ENCODE peak calls at places on chromosomes 5 and 9, in four cellular contexts. H is GM12878, J is HepG2, D is K562. R is an unnamed sample. For H3K4me1, the result is how much of the 10 kb centered on the place peaks cover.

GRCh38 chr9:129177443-129177790 is 644 bp downstream of the IER5L start:
- DNase-seq in H (no peak), J (no peak), D (peak), R (no peak)

GRCh38 chr9:14924821-14925220 is 14.6 kb upstream of the FREM1 start:
- DNase-seq in H (no peak), J (peak), D (no peak), R (no peak)

GRCh38 chr9:109317979-109318671 is 2.7 kb downstream of the EPB41L4B start:
- DNase-seq in H (no peak), J (no peak), D (no peak), R (no peak)

GRCh38 chr9:79692857-79693571 is 121.2 kb downstream of the TLE4 start:
- DNase-seq in H (no peak), J (no peak), D (no peak), R (no peak)

GRCh38 chr9:92463989-92464388 is 18.3 kb downstream of the ASPN start:
- DNase-seq in H (no peak), J (no peak), D (no peak), R (no peak)

GRCh38 chr5:154797762-154798161 is 42.6 kb downstream of the LARP1 start:
- DNase-seq in H (no peak), J (no peak), D (no peak), R (no peak)

GRCh38 chr9:90722116-90722515 is 79.5 kb upstream of the DIRAS2 start:
- DNase-seq in H (no peak), J (no peak), D (no peak), R (no peak)

GRCh38 chr9:119298076-119298853 is 71.0 kb downstream of the BRINP1 start:
- DNase-seq in H (no peak), J (no peak), D (no peak), R (no peak)

GRCh38 chr9:130220351-130220750 is 45.2 kb upstream of the HMCN2 start:
- DNase-seq in H (no peak), J (no peak), D (no peak), R (no peak)

GRCh38 chr9:129685220-129685932 is 19.9 kb downstream of the PRRX2 start:
- DNase-seq in H (no peak), J (no peak), D (no peak), R (peak)

GRCh38 chr9:72592501-72593403 is 71.3 kb downstream of the TMC1 start:
- DNase-seq in H (peak), J (peak), D (peak), R (no peak)

GRCh38 chr5:62259699-62260220 is 46.2 kb upstream of the KIF2A start:
- DNase-seq in H (no peak), J (no peak), D (no peak), R (no peak)

GRCh38 chr5:151718168-151718567 is 31.5 kb upstream of the SPARC start:
- DNase-seq in H (no peak), J (no peak), D (no peak), R (no peak)

GRCh38 chr9:81634915-81635516 is 54.3 kb downstream of the TLE1 start:
- DNase-seq in H (no peak), J (peak), D (no peak), R (no peak)

GRCh38 chr9:16337322-16338029 is 533.0 kb downstream of the BNC2 start:
- DNase-seq in H (no peak), J (no peak), D (no peak), R (peak)

GRCh38 chr9:135363556-135363955 is 116.0 kb upstream of the PPP1R26 start:
- DNase-seq in H (no peak), J (no peak), D (no peak), R (no peak)

GRCh38 chr5:94375801-94376200 is 242.6 kb downstream of the KIAA0825 start:
- DNase-seq in H (no peak), J (no peak), D (no peak), R (no peak)

GRCh38 chr9:23117621-23118020 is 671.0 kb downstream of the DMRTA1 start:
- DNase-seq in H (no peak), J (no peak), D (no peak), R (no peak)

GRCh38 chr5:120538644-120539043 is 74.5 kb downstream of the PRR16 start:
- DNase-seq in H (no peak), J (no peak), D (no peak), R (no peak)

GRCh38 chr5:36854402-36855140 is 22.0 kb upstream of the NIPBL start:
- DNase-seq in H (no peak), J (no peak), D (no peak), R (peak)

GRCh38 chr5:141799507-141800167 is 78.6 kb downstream of the PCDH1 start:
- DNase-seq in H (no peak), J (no peak), D (no peak), R (no peak)

GRCh38 chr9:109499631-109500120 is 1.6 kb upstream of the PTPN3 start:
- DNase-seq in H (no peak), J (peak), D (no peak), R (no peak)

DNA sequence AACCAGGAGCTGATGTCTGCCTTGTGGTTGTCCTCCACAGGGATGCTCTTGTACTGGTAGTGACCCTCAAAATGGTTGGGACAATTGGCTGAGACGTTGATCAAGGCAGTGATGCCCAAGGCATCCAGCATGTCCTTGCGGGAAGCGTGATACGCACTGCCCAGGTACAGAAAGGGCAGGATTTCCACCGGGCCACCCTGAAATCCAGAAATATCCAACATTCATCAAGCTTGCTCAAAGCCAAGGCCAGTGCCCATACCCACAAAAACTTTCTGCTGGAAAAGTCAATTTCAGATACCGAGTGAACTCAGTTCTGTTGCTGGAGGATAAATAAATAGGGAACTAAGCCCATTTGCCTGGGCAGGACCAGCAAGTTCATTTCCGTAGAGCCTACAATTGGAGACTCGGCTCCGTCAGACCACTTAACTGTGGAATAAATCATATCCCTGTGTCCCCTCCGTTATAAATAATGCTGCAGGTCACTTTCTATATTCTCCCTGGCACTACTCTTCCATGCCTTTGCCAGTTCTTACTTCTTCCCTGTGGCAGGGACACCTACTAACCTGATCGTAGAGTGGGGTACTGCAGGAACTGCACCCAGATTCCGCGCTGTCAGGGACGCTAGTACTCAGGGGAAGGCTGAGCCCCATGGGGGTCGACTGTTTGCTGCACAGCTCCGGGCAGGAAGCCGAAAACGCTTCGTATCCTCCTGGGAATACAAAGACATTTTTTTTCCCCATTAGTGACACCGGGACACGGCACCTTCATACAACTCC is 1.2 kb downstream of the DUSP1 start:
- DNase-seq in H (no peak), J (no peak), D (no peak), R (no peak)
- H3K4me1 ChIP-seq in H (under half), J (half or more), D (under half), R (under half)

GRCh38 chr5:150137997-150138396 is 17.6 kb downstream of the PDGFRB start:
- DNase-seq in H (no peak), J (peak), D (no peak), R (no peak)

GRCh38 chr5:150136841-150137167 is 18.8 kb downstream of the PDGFRB start:
- DNase-seq in H (no peak), J (no peak), D (no peak), R (no peak)

GRCh38 chr5:150136290-150136689 is 19.4 kb downstream of the PDGFRB start:
- DNase-seq in H (no peak), J (no peak), D (no peak), R (no peak)

GRCh38 chr5:150138551-150139265 is 16.9 kb downstream of the PDGFRB start:
- DNase-seq in H (no peak), J (peak), D (no peak), R (no peak)

DNA sequence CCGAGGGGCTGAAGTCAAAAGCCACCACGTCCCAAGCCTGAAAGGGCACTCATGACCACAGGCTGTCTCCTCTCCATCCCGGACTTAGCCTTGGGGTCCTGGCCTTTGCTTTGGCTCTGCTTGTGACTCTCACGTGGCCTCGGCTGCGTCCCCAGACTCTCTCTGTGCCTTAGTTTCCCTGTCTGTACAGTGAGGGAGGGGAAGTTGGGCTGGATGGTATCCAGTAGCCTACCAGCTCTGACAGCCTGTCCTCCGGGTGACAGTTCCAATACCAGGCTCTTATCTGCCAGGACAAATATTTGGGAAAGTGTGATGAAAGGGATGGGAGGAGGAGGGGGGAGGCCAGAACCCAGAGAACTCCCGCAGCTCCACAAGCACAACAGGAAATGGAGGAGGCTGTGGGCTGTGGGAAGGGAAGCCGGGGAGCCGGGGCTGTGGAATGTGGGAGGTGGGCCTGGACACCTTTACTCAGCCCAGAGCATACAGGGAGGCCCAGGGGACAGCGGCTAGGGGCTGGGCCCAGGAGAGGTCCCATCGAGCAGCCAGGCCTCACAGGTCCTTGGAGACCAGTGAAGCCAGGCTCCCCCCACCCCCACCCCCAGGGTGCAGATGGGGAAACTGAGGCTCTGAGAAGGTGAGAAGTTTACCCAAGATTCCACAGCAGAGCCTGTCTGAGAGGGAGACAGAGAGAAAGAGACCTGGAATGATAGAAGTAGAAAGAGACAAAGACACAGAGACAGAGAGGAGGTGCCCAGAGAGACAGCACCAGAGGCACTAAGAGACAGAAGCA is 18.3 kb downstream of the PDGFRB start:
- DNase-seq in H (no peak), J (peak), D (no peak), R (no peak)
- TF ChIP-seq ZNF274 in H (no peak), J (no peak), D (no peak), R (no peak)

GRCh38 chr5:6436715-6437340 is 11.8 kb upstream of the UBE2QL1 start:
- DNase-seq in H (no peak), J (no peak), D (no peak), R (no peak)
- TF ChIP-seq ZBTB33 in H (no peak), J (no peak), D (no peak), R (no peak)

GRCh38 chr9:113570749-113571711 is 107.5 kb downstream of the RGS3 start:
- DNase-seq in H (no peak), J (no peak), D (no peak), R (no peak)
- H3K4me1 ChIP-seq in H (under half), J (half or more), D (under half), R (under half)

GRCh38 chr9:34499101-34499500 is 23.7 kb downstream of the ENHO start:
- DNase-seq in H (no peak), J (no peak), D (no peak), R (no peak)

GRCh38 chr9:34502471-34503335 is 20.1 kb downstream of the ENHO start:
- DNase-seq in H (no peak), J (peak), D (no peak), R (no peak)

GRCh38 chr9:34501889-34502425 is 20.8 kb downstream of the ENHO start:
- DNase-seq in H (no peak), J (peak), D (no peak), R (no peak)

GRCh38 chr9:34501372-34501771 is 21.4 kb downstream of the ENHO start:
- DNase-seq in H (no peak), J (no peak), D (no peak), R (no peak)

GRCh38 chr9:34500623-34501267 is 22.0 kb downstream of the ENHO start:
- DNase-seq in H (no peak), J (peak), D (peak), R (peak)
- TF ChIP-seq ZNF274 in H (no peak), J (no peak), D (no peak), R (no peak)

DNA sequence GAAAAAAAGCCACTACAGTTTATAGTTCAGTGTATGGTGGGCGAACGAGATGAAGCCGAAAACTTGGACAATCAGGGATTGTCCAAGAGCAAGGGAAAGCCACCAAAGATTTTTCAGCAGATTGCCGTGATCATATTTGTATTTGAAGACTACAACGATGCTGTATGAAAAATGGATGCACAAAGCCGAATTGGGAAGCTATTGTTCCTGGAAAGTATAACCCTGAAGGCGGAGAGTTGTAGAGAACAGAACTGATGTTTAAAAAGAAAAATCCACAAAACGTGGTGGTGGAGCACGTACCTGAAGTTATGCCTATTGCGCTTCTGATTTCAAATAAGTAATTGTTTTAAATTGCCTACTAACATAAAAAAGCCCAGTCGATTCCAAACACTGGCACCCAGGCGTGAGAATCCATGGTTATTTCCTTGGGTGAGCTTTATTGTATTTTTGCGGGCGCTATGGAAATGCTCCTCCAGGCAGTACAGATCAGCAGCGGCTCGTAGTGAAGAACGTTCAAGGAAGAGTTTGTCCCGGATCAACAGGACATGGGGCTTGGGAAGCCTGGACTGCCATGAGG is 772 bp upstream of the TARS1 start:
- DNase-seq in H (no peak), J (peak), D (no peak), R (no peak)
- TF ChIP-seq ZBTB33 in H (no peak), J (no peak), D (no peak), R (no peak)

DNA sequence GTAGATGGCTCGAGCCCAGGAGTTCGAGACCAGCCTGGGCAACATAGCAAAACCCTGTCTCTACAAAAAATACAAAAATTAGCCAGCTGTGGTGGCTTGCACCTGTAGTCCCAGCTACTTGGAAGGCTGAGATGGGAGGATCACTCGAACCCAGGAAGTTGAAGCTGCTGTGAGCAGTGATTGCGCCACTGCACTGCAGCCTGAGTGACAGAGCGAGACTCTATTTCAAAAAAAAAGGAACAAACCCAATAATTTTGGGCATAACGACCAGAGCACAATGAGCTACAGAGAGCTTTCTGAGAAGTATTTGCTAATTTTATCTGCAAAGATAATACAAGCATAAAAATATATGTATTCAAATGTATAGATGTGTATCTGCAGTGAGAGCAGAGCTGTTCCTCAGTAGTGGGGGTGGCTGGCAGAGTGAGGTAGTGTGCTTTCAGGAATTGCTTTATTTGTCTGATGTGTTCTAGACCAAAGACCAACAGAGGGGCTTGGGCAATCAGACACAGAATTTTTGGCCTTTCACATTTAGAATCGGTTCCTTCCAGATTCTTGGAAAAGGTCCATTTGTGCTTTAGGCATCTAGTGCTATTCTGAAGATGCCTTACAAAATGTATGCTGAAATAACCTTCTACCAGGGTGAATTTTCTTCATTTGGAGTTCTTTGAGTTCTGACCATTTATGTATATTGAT is 5.2 kb downstream of the DOCK8 start:
- DNase-seq in H (no peak), J (no peak), D (no peak), R (no peak)
- H3K4me1 ChIP-seq in H (under half), J (under half), D (under half), R (under half)

R was measured in HCT116.